ENCODE peak calls at places on chromosome 18, in seven cellular contexts. J, T, U, Q, S, R and Z are unnamed samples.

GRCh38 chr18:48974304-48975220 is 23.8 kb upstream of the SMAD7 start:
- DNase-seq in J (no peak), T (no peak), U (no peak), Q (no peak), S (peak; percentile 66), R (no peak), Z (no peak)

GRCh38 chr18:63970803-63971191 is 916 bp downstream of the SERPINB8 start:
- DNase-seq in J (peak; percentile 67), T (no peak), U (no peak), Q (peak; percentile 33), S (peak; percentile 52), R (no peak), Z (no peak)

GRCh38 chr18:12679183-12679786 is 21.4 kb upstream of the SPIRE1 start:
- DNase-seq in J (peak; percentile 36), T (no peak), U (no peak), Q (peak; percentile 72), S (peak; percentile 80), R (no peak), Z (no peak)

GRCh38 chr18:62637807-62638687 is 77.3 kb upstream of the PHLPP1 start:
- DNase-seq in J (peak; percentile 75), T (peak; percentile 39), U (peak; percentile 71), Q (no peak), S (no peak), R (peak; percentile 21), Z (peak; percentile 30)

GRCh38 chr18:24488824-24489493 is 28.5 kb downstream of the HRH4 start:
- DNase-seq in J (peak; percentile 47), T (no peak), U (peak; percentile 57), Q (peak; percentile 53), S (no peak), R (no peak), Z (no peak)

GRCh38 chr18:10245517-10246175 is 208.8 kb upstream of the APCDD1 start:
- DNase-seq in J (no peak), T (no peak), U (no peak), Q (no peak), S (peak; percentile 62), R (no peak), Z (no peak)

GRCh38 chr18:33062834-33063364 is 290.1 kb upstream of the KLHL14 start:
- DNase-seq in J (no peak), T (no peak), U (no peak), Q (no peak), S (no peak), R (no peak), Z (no peak)

GRCh38 chr18:55582325-55582724 is 5.7 kb downstream of the TCF4 start:
- DNase-seq in J (no peak), T (no peak), U (no peak), Q (no peak), S (no peak), R (no peak), Z (no peak)

GRCh38 chr18:6962571-6963451 is 154.8 kb downstream of the LAMA1 start:
- DNase-seq in J (no peak), T (no peak), U (no peak), Q (no peak), S (no peak), R (no peak), Z (no peak)

GRCh38 chr18:26133652-26134051 is at the start of gene PSMA8:
- DNase-seq in J (no peak), T (peak; percentile 11), U (peak; percentile 31), Q (no peak), S (peak; percentile 23), R (peak; percentile 37), Z (no peak)

GRCh38 chr18:61865466-61866165 is 27.2 kb downstream of the RNF152 start:
- DNase-seq in J (no peak), T (no peak), U (no peak), Q (no peak), S (no peak), R (no peak), Z (no peak)

GRCh38 chr18:29003194-29003593 is 826.3 kb upstream of the CDH2 start:
- DNase-seq in J (no peak), T (no peak), U (no peak), Q (no peak), S (no peak), R (no peak), Z (no peak)

GRCh38 chr18:48947583-48947982 is 3.2 kb downstream of the SMAD7 start:
- DNase-seq in J (no peak), T (no peak), U (no peak), Q (peak; percentile 77), S (peak; percentile 78), R (no peak), Z (no peak)

GRCh38 chr18:77147418-77147852 is 14.9 kb upstream of the MBP start:
- DNase-seq in J (no peak), T (no peak), U (no peak), Q (no peak), S (no peak), R (no peak), Z (no peak)

GRCh38 chr18:79402977-79403722 is 7.4 kb downstream of the NFATC1 start:
- DNase-seq in J (no peak), T (no peak), U (no peak), Q (peak; percentile 79), S (peak; percentile 86), R (no peak), Z (no peak)

GRCh38 chr18:35127201-35127600 is 86.0 kb downstream of the MAPRE2 start:
- DNase-seq in J (no peak), T (no peak), U (no peak), Q (no peak), S (no peak), R (no peak), Z (no peak)

GRCh38 chr18:58354791-58355190 is 274.1 kb downstream of the ALPK2 start:
- DNase-seq in J (no peak), T (no peak), U (no peak), Q (no peak), S (no peak), R (no peak), Z (no peak)

GRCh38 chr18:60663060-60663989 is 290.8 kb upstream of the MC4R start:
- DNase-seq in J (no peak), T (no peak), U (no peak), Q (no peak), S (no peak), R (no peak), Z (no peak)

GRCh38 chr18:36934884-36935283 is 106.0 kb downstream of the KIAA1328 start:
- DNase-seq in J (no peak), T (no peak), U (no peak), Q (no peak), S (no peak), R (no peak), Z (no peak)

GRCh38 chr18:79692056-79692455 is 12.5 kb downstream of the CTDP1 start:
- DNase-seq in J (no peak), T (no peak), U (no peak), Q (no peak), S (no peak), R (no peak), Z (no peak)

GRCh38 chr18:2526320-2526719 is 45.0 kb downstream of the METTL4 start:
- DNase-seq in J (no peak), T (no peak), U (no peak), Q (no peak), S (no peak), R (no peak), Z (no peak)

GRCh38 chr18:6917082-6917481 is 187.6 kb downstream of the ARHGAP28 start:
- DNase-seq in J (no peak), T (no peak), U (no peak), Q (no peak), S (no peak), R (no peak), Z (no peak)

GRCh38 chr18:12694032-12694431 is 8.5 kb downstream of the CEP76 start:
- DNase-seq in J (peak; percentile 30), T (no peak), U (no peak), Q (no peak), S (no peak), R (no peak), Z (no peak)

GRCh38 chr18:76419811-76420210 is 75.2 kb downstream of the ZNF516 start:
- DNase-seq in J (no peak), T (no peak), U (no peak), Q (no peak), S (no peak), R (no peak), Z (no peak)

GRCh38 chr18:413263-413662 is 87.2 kb downstream of the COLEC12 start:
- DNase-seq in J (no peak), T (no peak), U (no peak), Q (no peak), S (no peak), R (no peak), Z (no peak)

GRCh38 chr18:53101719-53102118 is 761.7 kb downstream of the DCC start:
- DNase-seq in J (no peak), T (no peak), U (no peak), Q (no peak), S (no peak), R (no peak), Z (no peak)

GRCh38 chr18:62072370-62072769 is 114.5 kb downstream of the PIGN start:
- DNase-seq in J (no peak), T (no peak), U (no peak), Q (no peak), S (no peak), R (no peak), Z (no peak)

GRCh38 chr18:13290856-13291271 is 72.3 kb downstream of the LDLRAD4 start:
- DNase-seq in J (no peak), T (peak; percentile 32), U (no peak), Q (peak; percentile 71), S (no peak), R (no peak), Z (no peak)

GRCh38 chr18:79572093-79572780 is 107.4 kb upstream of the CTDP1 start:
- DNase-seq in J (no peak), T (no peak), U (no peak), Q (no peak), S (peak; percentile 38), R (no peak), Z (no peak)

GRCh38 chr18:7221424-7222155 is 9.3 kb upstream of the LRRC30 start:
- DNase-seq in J (peak; percentile 60), T (no peak), U (no peak), Q (peak; percentile 43), S (peak; percentile 49), R (no peak), Z (no peak)

GRCh38 chr18:23938046-23938756 is 76.4 kb upstream of the TTC39C start:
- DNase-seq in J (no peak), T (no peak), U (peak; percentile 29), Q (no peak), S (no peak), R (peak; percentile 13), Z (no peak)

GRCh38 chr18:12990128-12990485 is 1.1 kb upstream of the CEP192 start:
- DNase-seq in J (no peak), T (peak; percentile 34), U (no peak), Q (no peak), S (no peak), R (no peak), Z (peak; percentile 27)

GRCh38 chr18:34583895-34584294 is 126.2 kb upstream of the DTNA start:
- DNase-seq in J (no peak), T (no peak), U (no peak), Q (no peak), S (no peak), R (no peak), Z (no peak)

GRCh38 chr18:55839350-55839749 is 251.4 kb upstream of the TCF4 start:
- DNase-seq in J (no peak), T (no peak), U (no peak), Q (no peak), S (no peak), R (no peak), Z (no peak)

GRCh38 chr18:63820694-63821093 is 45.5 kb downstream of the SERPINB7 start:
- DNase-seq in J (no peak), T (no peak), U (no peak), Q (no peak), S (no peak), R (no peak), Z (no peak)

GRCh38 chr18:24161304-24161703 is 22.4 kb downstream of the CABYR start:
- DNase-seq in J (no peak), T (no peak), U (no peak), Q (no peak), S (no peak), R (no peak), Z (no peak)

GRCh38 chr18:48405108-48405507 is 4.1 kb downstream of the ZBTB7C start:
- DNase-seq in J (no peak), T (no peak), U (no peak), Q (no peak), S (no peak), R (no peak), Z (no peak)

GRCh38 chr18:7336616-7337015 is 105.7 kb downstream of the LRRC30 start:
- DNase-seq in J (no peak), T (no peak), U (no peak), Q (no peak), S (no peak), R (no peak), Z (no peak)